ENCODE peak calls at places on chromosomes 12 and 14, in four cellular contexts. One of them, this sample, is unnamed.

GRCh38 chr14:92926931-92927330 is 4.0 kb downstream of the CHGA start:
- DNase-seq in upper lobe of right lung: no peak
- DNase-seq in dorsolateral prefrontal cortex: no peak
- DNase-seq in cardiac muscle cell: no peak
- DNase-seq in this sample: no peak

GRCh38 chr12:124588689-124589318 is 21.4 kb upstream of the NCOR2 start:
- DNase-seq in upper lobe of right lung: no peak
- DNase-seq in cardiac muscle cell: peak; percentile 63
- DNase-seq in dorsolateral prefrontal cortex: peak; percentile 54
- DNase-seq in this sample: no peak

GRCh38 chr12:41442905-41443304 is 254.8 kb downstream of the PDZRN4 start:
- DNase-seq in upper lobe of right lung: no peak
- DNase-seq in dorsolateral prefrontal cortex: no peak
- DNase-seq in cardiac muscle cell: no peak
- DNase-seq in this sample: no peak

GRCh38 chr12:5511644-5512584 is 80.0 kb downstream of the NTF3 start:
- DNase-seq in upper lobe of right lung: no peak
- DNase-seq in cardiac muscle cell: peak; percentile 56
- DNase-seq in dorsolateral prefrontal cortex: no peak
- DNase-seq in this sample: peak; percentile 52

GRCh38 chr12:54229624-54230212 is 40.9 kb upstream of the SMUG1 start:
- DNase-seq in dorsolateral prefrontal cortex: no peak
- DNase-seq in upper lobe of right lung: no peak
- DNase-seq in cardiac muscle cell: peak; percentile 94
- DNase-seq in this sample: no peak

GRCh38 chr12:110927545-110927944 is 7.2 kb upstream of the MYL2 start:
- DNase-seq in dorsolateral prefrontal cortex: no peak
- DNase-seq in cardiac muscle cell: no peak
- DNase-seq in upper lobe of right lung: peak; percentile 13
- DNase-seq in this sample: no peak

GRCh38 chr12:122099856-122100255 is 21.3 kb downstream of the MLXIP start:
- DNase-seq in cardiac muscle cell: no peak
- DNase-seq in upper lobe of right lung: no peak
- DNase-seq in dorsolateral prefrontal cortex: no peak
- DNase-seq in this sample: no peak

GRCh38 chr12:10101042-10101579 is 2.3 kb upstream of the CLEC1A start:
- DNase-seq in cardiac muscle cell: no peak
- DNase-seq in dorsolateral prefrontal cortex: no peak
- DNase-seq in upper lobe of right lung: no peak
- DNase-seq in this sample: no peak

GRCh38 chr12:87439990-87440827 is 589.0 kb downstream of the C12orf50 start:
- DNase-seq in upper lobe of right lung: no peak
- DNase-seq in cardiac muscle cell: peak; percentile 86
- DNase-seq in dorsolateral prefrontal cortex: no peak
- DNase-seq in this sample: peak; percentile 76

GRCh38 chr12:30823140-30823669 is 68.5 kb upstream of the CAPRIN2 start:
- DNase-seq in cardiac muscle cell: peak; percentile 61
- DNase-seq in dorsolateral prefrontal cortex: no peak
- DNase-seq in upper lobe of right lung: peak; percentile 72
- DNase-seq in this sample: peak; percentile 44

GRCh38 chr12:104506691-104507401 is 50.1 kb downstream of the CHST11 start:
- DNase-seq in upper lobe of right lung: no peak
- DNase-seq in cardiac muscle cell: no peak
- DNase-seq in dorsolateral prefrontal cortex: no peak
- DNase-seq in this sample: no peak

GRCh38 chr12:114876968-114877680 is 193.1 kb upstream of the TBX3 start:
- DNase-seq in dorsolateral prefrontal cortex: no peak
- DNase-seq in upper lobe of right lung: no peak
- DNase-seq in cardiac muscle cell: no peak
- DNase-seq in this sample: no peak

GRCh38 chr14:32681598-32681997 is 257.1 kb upstream of the NPAS3 start:
- DNase-seq in cardiac muscle cell: no peak
- DNase-seq in dorsolateral prefrontal cortex: no peak
- DNase-seq in upper lobe of right lung: no peak
- DNase-seq in this sample: no peak

GRCh38 chr14:102777711-102778615 is 714 bp downstream of the TRAF3 start:
- DNase-seq in upper lobe of right lung: peak; percentile 71
- DNase-seq in dorsolateral prefrontal cortex: no peak
- DNase-seq in cardiac muscle cell: peak; percentile 38
- DNase-seq in this sample: no peak

GRCh38 chr12:56991319-56991906 is 14.9 kb downstream of the ZBTB39 start:
- DNase-seq in dorsolateral prefrontal cortex: no peak
- DNase-seq in cardiac muscle cell: peak; percentile 61
- DNase-seq in upper lobe of right lung: no peak
- DNase-seq in this sample: peak; percentile 50

GRCh38 chr14:33040548-33041140 is 102.0 kb downstream of the NPAS3 start:
- DNase-seq in cardiac muscle cell: no peak
- DNase-seq in dorsolateral prefrontal cortex: no peak
- DNase-seq in upper lobe of right lung: no peak
- DNase-seq in this sample: no peak

GRCh38 chr12:29543036-29543435 is 45.5 kb upstream of the OVCH1 start:
- DNase-seq in upper lobe of right lung: no peak
- DNase-seq in cardiac muscle cell: no peak
- DNase-seq in dorsolateral prefrontal cortex: no peak
- DNase-seq in this sample: no peak

GRCh38 chr14:53509845-53510244 is 356.7 kb upstream of the DDHD1 start:
- DNase-seq in cardiac muscle cell: peak; percentile 1
- DNase-seq in upper lobe of right lung: no peak
- DNase-seq in dorsolateral prefrontal cortex: no peak
- DNase-seq in this sample: peak; percentile 27

GRCh38 chr14:51457858-51458562 is 193.7 kb upstream of the FRMD6 start:
- DNase-seq in dorsolateral prefrontal cortex: no peak
- DNase-seq in cardiac muscle cell: no peak
- DNase-seq in upper lobe of right lung: no peak
- DNase-seq in this sample: no peak

GRCh38 chr12:3753549-3754284 is 808 bp upstream of the CRACR2A start:
- DNase-seq in dorsolateral prefrontal cortex: no peak
- DNase-seq in cardiac muscle cell: peak; percentile 59
- DNase-seq in upper lobe of right lung: no peak
- DNase-seq in this sample: peak; percentile 48

GRCh38 chr12:72901685-72902084 is 629.5 kb downstream of the TRHDE start:
- DNase-seq in dorsolateral prefrontal cortex: no peak
- DNase-seq in upper lobe of right lung: no peak
- DNase-seq in cardiac muscle cell: no peak
- DNase-seq in this sample: no peak

GRCh38 chr14:54776361-54777001 is 126.1 kb downstream of the GCH1 start:
- DNase-seq in upper lobe of right lung: peak; percentile 75
- DNase-seq in dorsolateral prefrontal cortex: peak; percentile 25
- DNase-seq in cardiac muscle cell: peak; percentile 59
- DNase-seq in this sample: no peak

GRCh38 chr14:71437870-71438269 is 494.4 kb upstream of the RGS6 start:
- DNase-seq in dorsolateral prefrontal cortex: no peak
- DNase-seq in cardiac muscle cell: no peak
- DNase-seq in upper lobe of right lung: no peak
- DNase-seq in this sample: no peak

GRCh38 chr14:38409081-38409705 is 153.3 kb upstream of the CLEC14A start:
- DNase-seq in cardiac muscle cell: no peak
- DNase-seq in dorsolateral prefrontal cortex: no peak
- DNase-seq in upper lobe of right lung: no peak
- DNase-seq in this sample: no peak

GRCh38 chr12:54222609-54223008 is 33.8 kb upstream of the SMUG1 start:
- DNase-seq in cardiac muscle cell: peak; percentile 76
- DNase-seq in upper lobe of right lung: no peak
- DNase-seq in dorsolateral prefrontal cortex: no peak
- DNase-seq in this sample: no peak

GRCh38 chr12:25404955-25405354 is 148.1 kb downstream of the LMNTD1 start:
- DNase-seq in dorsolateral prefrontal cortex: no peak
- DNase-seq in cardiac muscle cell: no peak
- DNase-seq in upper lobe of right lung: no peak
- DNase-seq in this sample: no peak

GRCh38 chr14:86221000-86221399 is 691.1 kb downstream of the FLRT2 start:
- DNase-seq in cardiac muscle cell: no peak
- DNase-seq in upper lobe of right lung: no peak
- DNase-seq in dorsolateral prefrontal cortex: no peak
- DNase-seq in this sample: no peak

GRCh38 chr12:75103822-75104221 is 105.8 kb downstream of the KCNC2 start:
- DNase-seq in cardiac muscle cell: no peak
- DNase-seq in upper lobe of right lung: no peak
- DNase-seq in dorsolateral prefrontal cortex: no peak
- DNase-seq in this sample: no peak

GRCh38 chr12:22880331-22880730 is 255.4 kb downstream of the ETNK1 start:
- DNase-seq in dorsolateral prefrontal cortex: no peak
- DNase-seq in upper lobe of right lung: no peak
- DNase-seq in cardiac muscle cell: no peak
- DNase-seq in this sample: no peak

GRCh38 chr12:57092529-57092862 is 3.6 kb downstream of the NAB2 start:
- DNase-seq in dorsolateral prefrontal cortex: no peak
- DNase-seq in upper lobe of right lung: no peak
- DNase-seq in cardiac muscle cell: no peak
- DNase-seq in this sample: no peak

GRCh38 chr14:60204104-60204842 is 39.1 kb upstream of the DHRS7 start:
- DNase-seq in upper lobe of right lung: no peak
- DNase-seq in cardiac muscle cell: no peak
- DNase-seq in dorsolateral prefrontal cortex: no peak
- DNase-seq in this sample: no peak

GRCh38 chr14:60210703-60211102 is 38.3 kb upstream of the PPM1A start:
- DNase-seq in dorsolateral prefrontal cortex: no peak
- DNase-seq in upper lobe of right lung: no peak
- DNase-seq in cardiac muscle cell: no peak
- DNase-seq in this sample: no peak

GRCh38 chr14:60204843-60205774 is 39.9 kb upstream of the DHRS7 start:
- DNase-seq in cardiac muscle cell: no peak
- DNase-seq in upper lobe of right lung: no peak
- DNase-seq in dorsolateral prefrontal cortex: no peak
- DNase-seq in this sample: no peak

GRCh38 chr14:60206249-60206670 is 41.1 kb upstream of the DHRS7 start:
- DNase-seq in cardiac muscle cell: no peak
- DNase-seq in upper lobe of right lung: no peak
- DNase-seq in dorsolateral prefrontal cortex: no peak
- DNase-seq in this sample: no peak

DNA sequence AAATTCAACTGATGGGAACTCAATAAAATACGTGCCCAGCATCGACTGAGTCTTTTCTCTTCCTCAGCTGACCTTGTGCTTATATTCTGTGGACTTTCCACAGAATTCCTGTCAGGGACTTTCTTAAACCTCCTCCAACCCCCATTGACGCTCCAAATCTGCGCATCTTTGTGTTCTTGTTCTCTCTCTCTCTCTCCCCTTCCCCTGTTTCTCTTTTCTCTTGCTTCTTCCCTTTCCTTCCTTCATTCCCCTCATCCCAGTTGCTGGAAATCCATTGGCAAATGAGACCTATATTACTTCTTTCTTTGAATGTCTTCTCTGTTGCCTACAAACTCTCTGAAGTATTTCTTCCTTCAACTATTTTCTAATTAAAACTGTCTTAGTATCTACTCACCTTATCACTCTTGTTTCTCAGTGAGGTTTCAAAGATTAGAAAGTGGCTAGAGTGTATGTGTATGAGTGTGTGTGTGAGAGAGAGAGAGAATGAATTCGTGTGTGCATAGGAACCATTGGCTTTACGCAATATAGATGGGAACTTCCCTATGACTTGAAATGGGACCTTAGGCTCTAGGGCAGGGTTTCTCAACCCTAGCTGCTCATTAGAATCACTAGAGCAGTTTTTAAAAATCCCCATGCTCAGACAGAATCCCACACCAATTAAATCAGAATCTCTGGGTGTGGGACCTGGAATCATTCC is 41.8 kb upstream of the DHRS7 start:
- DNase-seq in upper lobe of right lung: no peak
- DNase-seq in dorsolateral prefrontal cortex: no peak
- DNase-seq in cardiac muscle cell: no peak
- DNase-seq in this sample: no peak
- H3K4me3 ChIP-seq in upper lobe of right lung: no peak overlapping the region
- H3K4me3 ChIP-seq in dorsolateral prefrontal cortex: no peak overlapping the region
- H3K4me3 ChIP-seq in cardiac muscle cell: no peak overlapping the region
- H3K4me3 ChIP-seq in this sample: no peak overlapping the region

GRCh38 chr12:32400114-32400672 is 835 bp downstream of the FGD4 start:
- DNase-seq in cardiac muscle cell: no peak
- DNase-seq in dorsolateral prefrontal cortex: no peak
- DNase-seq in upper lobe of right lung: no peak
- DNase-seq in this sample: peak; percentile 66
- TF ChIP-seq CTCF in cardiac muscle cell: no peak
- TF ChIP-seq CTCF in dorsolateral prefrontal cortex: no peak
- TF ChIP-seq CTCF in upper lobe of right lung: no peak
- TF ChIP-seq CTCF in this sample: no peak

DNA sequence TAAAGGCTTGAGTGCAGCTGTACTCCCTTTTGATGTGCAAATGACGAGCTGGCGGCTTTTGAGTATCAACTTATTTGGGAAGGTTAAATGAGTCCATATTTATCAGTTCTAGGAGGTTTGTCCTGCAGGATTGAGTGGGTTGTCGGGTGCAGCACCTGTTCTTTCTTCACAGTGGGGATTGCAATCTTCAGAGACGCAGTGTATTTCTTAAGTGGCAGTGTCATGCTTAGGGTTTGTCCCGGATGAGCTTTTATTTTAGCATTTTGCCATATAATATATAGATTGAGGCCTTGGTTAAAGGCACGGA is 1.2 kb downstream of the FUT8 start:
- DNase-seq in cardiac muscle cell: no peak
- DNase-seq in upper lobe of right lung: no peak
- DNase-seq in dorsolateral prefrontal cortex: no peak
- DNase-seq in this sample: peak; percentile 41
- H3K27ac ChIP-seq in cardiac muscle cell: no peak overlapping the region
- H3K27ac ChIP-seq in upper lobe of right lung: peak overlapping the region; percentile 96
- H3K27ac ChIP-seq in dorsolateral prefrontal cortex: peak overlapping the region; percentile 97
- H3K27ac ChIP-seq in this sample: peak overlapping the region; percentile 98

GRCh38 chr14:74198441-74199234 is 40.6 kb upstream of the VSX2 start:
- DNase-seq in cardiac muscle cell: no peak
- DNase-seq in upper lobe of right lung: no peak
- DNase-seq in dorsolateral prefrontal cortex: no peak
- DNase-seq in this sample: no peak

GRCh38 chr14:74204481-74204880 is 34.8 kb upstream of the VSX2 start:
- DNase-seq in cardiac muscle cell: no peak
- DNase-seq in upper lobe of right lung: no peak
- DNase-seq in dorsolateral prefrontal cortex: no peak
- DNase-seq in this sample: no peak

GRCh38 chr14:74207943-74208342 is 31.3 kb upstream of the VSX2 start:
- DNase-seq in cardiac muscle cell: no peak
- DNase-seq in dorsolateral prefrontal cortex: no peak
- DNase-seq in upper lobe of right lung: no peak
- DNase-seq in this sample: no peak

GRCh38 chr14:74202113-74202512 is 37.1 kb upstream of the VSX2 start:
- DNase-seq in dorsolateral prefrontal cortex: no peak
- DNase-seq in upper lobe of right lung: no peak
- DNase-seq in cardiac muscle cell: no peak
- DNase-seq in this sample: no peak

GRCh38 chr14:74203546-74203945 is 35.7 kb upstream of the VSX2 start:
- DNase-seq in cardiac muscle cell: no peak
- DNase-seq in dorsolateral prefrontal cortex: no peak
- DNase-seq in upper lobe of right lung: no peak
- DNase-seq in this sample: no peak
- H3K4me3 ChIP-seq in cardiac muscle cell: no peak overlapping the region
- H3K4me3 ChIP-seq in dorsolateral prefrontal cortex: no peak overlapping the region
- H3K4me3 ChIP-seq in upper lobe of right lung: no peak overlapping the region
- H3K4me3 ChIP-seq in this sample: no peak overlapping the region